ENCODE peak calls at places on chromosome 15, in eight cellular contexts. R is HCT116, B is mammary epithelial cell, Z is IMR-90, N is SK-N-SH, L is H9, A is PC-3, Q is GM23248. K is an unnamed sample. For H3K4me1, the result is how much of the 10 kb centered on the place peaks cover.

GRCh38 chr15:71294636-71295241 is 179.5 kb downstream of the THSD4 start:
- DNase-seq in L (no peak), A (peak), R (peak), Q (peak), Z (peak), B (peak), N (no peak), K (no peak)

GRCh38 chr15:79071901-79072300 is 18.7 kb downstream of the RASGRF1 start:
- DNase-seq in B (no peak), Q (peak), R (no peak), L (no peak), A (no peak), N (no peak), Z (no peak), K (no peak)

GRCh38 chr15:70473623-70474366 is 289.6 kb downstream of the UACA start:
- DNase-seq in N (no peak), L (no peak), A (no peak), Z (no peak), Q (peak), B (no peak), R (no peak), K (no peak)

GRCh38 chr15:37054336-37054735 is 46.0 kb downstream of the MEIS2 start:
- DNase-seq in N (no peak), Z (no peak), L (no peak), Q (no peak), A (no peak), B (no peak), R (no peak), K (no peak)

GRCh38 chr15:101092867-101093202 is 159.0 kb downstream of the CHSY1 start:
- DNase-seq in N (no peak), A (no peak), Z (no peak), B (no peak), R (no peak), L (no peak), Q (no peak), K (no peak)

GRCh38 chr15:70379938-70380337 is 282.2 kb upstream of the TLE3 start:
- DNase-seq in Z (no peak), A (no peak), R (no peak), Q (no peak), L (no peak), B (no peak), N (no peak), K (no peak)

GRCh38 chr15:62737551-62737950 is 305.0 kb upstream of the TPM1 start:
- DNase-seq in Z (no peak), L (no peak), Q (peak), R (no peak), B (peak), N (no peak), A (no peak), K (no peak)

GRCh38 chr15:78224024-78224413 is 10.3 kb downstream of the ACSBG1 start:
- DNase-seq in L (no peak), A (no peak), N (no peak), Z (no peak), B (no peak), Q (peak), R (no peak), K (no peak)

GRCh38 chr15:50562735-50563640 is 16.5 kb upstream of the USP50 start:
- DNase-seq in B (peak), L (no peak), N (no peak), Q (peak), Z (peak), A (no peak), R (no peak), K (no peak)

GRCh38 chr15:99167640-99168039 is 62.8 kb downstream of the SYNM start:
- DNase-seq in B (no peak), A (no peak), L (no peak), N (no peak), Z (no peak), Q (no peak), R (no peak), K (no peak)

GRCh38 chr15:52653451-52653964 is 25.7 kb downstream of the ATOSA start:
- DNase-seq in R (no peak), N (no peak), A (peak), Q (peak), B (peak), L (no peak), Z (peak), K (no peak)

GRCh38 chr15:85804481-85805165 is 9.9 kb upstream of the KLHL25 start:
- DNase-seq in Z (no peak), N (no peak), L (no peak), A (no peak), B (no peak), R (no peak), Q (no peak), K (no peak)

GRCh38 chr15:78930577-78931388 is 14.1 kb downstream of the CTSH start:
- DNase-seq in A (peak), L (no peak), Q (peak), B (peak), R (peak), Z (peak), N (peak), K (no peak)

GRCh38 chr15:97841558-97841957 is 118.9 kb upstream of the ARRDC4 start:
- DNase-seq in Z (no peak), L (no peak), R (no peak), A (no peak), B (no peak), N (no peak), Q (no peak), K (no peak)

DNA sequence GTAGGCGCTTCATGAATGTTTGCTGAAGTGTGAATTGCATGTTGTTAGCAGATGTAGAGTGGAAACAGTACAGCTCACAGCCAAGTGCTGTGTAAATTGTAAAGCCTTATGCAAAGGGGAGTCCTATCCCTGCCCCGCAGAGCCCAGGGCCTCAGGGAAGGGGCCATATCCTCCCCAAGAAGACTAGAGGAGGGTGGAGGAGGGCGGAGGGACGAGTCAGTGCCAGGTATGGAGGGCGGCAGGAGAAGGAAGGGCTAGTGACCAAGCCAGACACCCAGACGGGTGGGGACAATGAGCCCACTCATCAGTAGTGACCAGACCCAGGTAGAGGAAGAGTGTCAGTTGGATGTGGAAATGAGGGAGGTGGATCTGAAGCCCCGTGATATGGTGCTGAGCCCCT is 45.2 kb downstream of the ZNF710 start:
- DNase-seq in Q (no peak), B (no peak), N (no peak), Z (no peak), R (no peak), L (no peak), A (no peak), K (peak)
- H3K27ac ChIP-seq in Q (no peak), B (no peak), N (no peak), Z (no peak), R (no peak), L (no peak), A (no peak), K (peak)

GRCh38 chr15:63986185-63986680 is 60.1 kb downstream of the DAPK2 start:
- DNase-seq in L (no peak), Q (peak), R (no peak), Z (no peak), N (no peak), B (no peak), A (no peak), K (no peak)
- H3K4me1 ChIP-seq in L (under half), Q (under half), R (under half), Z (under half), N (under half), B (under half), A (under half), K (under half)

DNA sequence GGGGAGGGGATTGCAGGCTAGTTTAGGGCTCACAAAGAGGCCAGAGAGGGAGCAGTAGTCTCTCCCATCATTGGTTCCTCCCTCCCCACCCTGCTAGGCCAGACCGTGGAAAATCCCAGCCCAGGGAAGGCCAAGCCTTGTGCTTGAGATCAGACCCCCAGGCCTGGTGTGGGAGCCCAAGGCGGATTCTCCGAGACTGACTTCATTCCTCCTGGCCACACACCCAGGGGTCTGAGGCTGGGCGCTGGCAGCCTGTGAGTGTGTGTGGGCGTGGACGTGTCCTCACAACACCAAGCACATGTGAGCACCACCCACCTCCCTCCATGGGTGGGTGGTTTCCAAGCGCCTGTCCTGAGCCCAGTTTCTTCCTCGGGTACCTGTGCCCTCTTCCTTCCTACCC is 4.1 kb downstream of the LOXL1 start:
- DNase-seq in Q (peak), B (peak), N (no peak), Z (peak), R (no peak), A (no peak), L (no peak), K (peak)
- H3K9ac ChIP-seq in Q (peak), B (no peak), N (peak), Z (peak), R (no peak), A (no peak), L (no peak), K (no peak)

DNA sequence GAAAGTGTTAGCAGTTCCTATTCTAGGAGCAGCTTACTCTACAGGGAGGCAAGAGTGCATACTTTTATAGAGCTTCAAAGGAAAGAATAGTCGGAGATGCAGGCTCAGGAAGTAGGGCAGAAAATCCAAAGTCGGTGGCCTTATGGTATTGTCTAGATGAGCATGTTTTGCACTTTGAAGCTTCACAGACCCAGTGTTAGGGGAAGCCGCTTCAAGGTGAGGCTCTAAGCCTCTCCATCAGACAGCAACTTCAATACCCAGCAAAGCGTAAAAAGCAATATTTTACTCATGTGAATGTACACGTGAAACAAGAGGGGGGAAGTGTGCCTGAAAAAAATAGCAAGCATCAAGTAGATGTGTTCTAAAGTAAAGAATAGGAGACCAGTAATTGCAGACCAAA is 125.6 kb upstream of the RASGRP1 start:
- DNase-seq in N (no peak), A (no peak), Q (no peak), R (no peak), B (no peak), L (no peak), Z (no peak), K (no peak)
- H3K27ac ChIP-seq in N (no peak), A (no peak), Q (no peak), R (no peak), B (no peak), L (no peak), Z (no peak), K (peak)

DNA sequence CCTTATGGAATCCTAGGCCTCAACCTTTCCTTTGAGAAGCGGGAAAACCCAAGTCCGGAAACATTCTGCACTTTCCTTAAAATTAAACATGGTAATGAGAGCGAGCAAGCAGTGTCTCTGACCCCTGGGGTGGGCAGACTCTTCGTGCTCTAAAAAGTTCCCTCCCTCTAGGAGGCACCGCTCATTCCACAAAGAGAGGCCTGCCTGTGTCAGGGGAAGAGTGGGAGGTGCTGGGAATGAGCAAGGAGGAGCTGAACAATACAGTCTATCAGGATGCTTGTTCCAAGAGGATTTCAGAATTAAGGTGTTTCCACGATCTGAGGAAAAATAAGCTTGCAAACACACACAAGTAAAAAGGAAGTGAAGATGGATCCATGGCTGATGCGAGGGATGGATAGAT is 6.0 kb upstream of the RLBP1 start:
- DNase-seq in R (no peak), N (no peak), Z (no peak), B (no peak), A (no peak), Q (no peak), L (no peak), K (no peak)
- H3K4me1 ChIP-seq in R (under half), N (under half), Z (under half), B (under half), A (under half), Q (under half), L (under half), K (under half)

DNA sequence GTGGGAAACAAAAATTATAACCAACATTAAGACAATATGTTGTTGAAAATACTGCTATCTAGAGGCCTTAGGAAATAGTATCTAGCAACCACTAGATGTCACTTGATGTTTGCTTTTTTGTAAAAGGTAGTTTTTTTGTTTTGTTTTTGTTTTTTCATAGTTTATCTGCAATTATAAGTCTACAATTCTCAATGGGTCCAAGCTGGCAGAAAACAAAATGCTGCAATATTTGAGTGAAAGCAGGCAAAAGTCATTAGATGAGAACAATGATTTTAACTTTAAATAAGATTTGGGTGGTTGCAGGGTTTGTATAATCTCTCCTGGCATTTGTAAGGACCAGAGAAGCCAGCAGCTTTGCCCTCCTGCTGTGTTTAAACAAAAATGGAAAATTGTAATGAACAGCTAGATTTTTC is 27.0 kb downstream of the DUT start:
- DNase-seq in B (no peak), A (peak), R (peak), N (peak), L (no peak), Q (peak), Z (peak), K (no peak)
- H3K9ac ChIP-seq in B (no peak), A (peak), R (no peak), N (peak), L (no peak), Q (peak), Z (peak), K (no peak)

GRCh38 chr15:74595271-74595670 is 20.4 kb upstream of the CLK3 start:
- DNase-seq in Q (no peak), R (no peak), L (no peak), N (no peak), B (no peak), A (no peak), Z (no peak), K (peak)
- H3K27ac ChIP-seq in Q (no peak), R (no peak), L (no peak), N (no peak), B (no peak), A (no peak), Z (no peak), K (no peak)

DNA sequence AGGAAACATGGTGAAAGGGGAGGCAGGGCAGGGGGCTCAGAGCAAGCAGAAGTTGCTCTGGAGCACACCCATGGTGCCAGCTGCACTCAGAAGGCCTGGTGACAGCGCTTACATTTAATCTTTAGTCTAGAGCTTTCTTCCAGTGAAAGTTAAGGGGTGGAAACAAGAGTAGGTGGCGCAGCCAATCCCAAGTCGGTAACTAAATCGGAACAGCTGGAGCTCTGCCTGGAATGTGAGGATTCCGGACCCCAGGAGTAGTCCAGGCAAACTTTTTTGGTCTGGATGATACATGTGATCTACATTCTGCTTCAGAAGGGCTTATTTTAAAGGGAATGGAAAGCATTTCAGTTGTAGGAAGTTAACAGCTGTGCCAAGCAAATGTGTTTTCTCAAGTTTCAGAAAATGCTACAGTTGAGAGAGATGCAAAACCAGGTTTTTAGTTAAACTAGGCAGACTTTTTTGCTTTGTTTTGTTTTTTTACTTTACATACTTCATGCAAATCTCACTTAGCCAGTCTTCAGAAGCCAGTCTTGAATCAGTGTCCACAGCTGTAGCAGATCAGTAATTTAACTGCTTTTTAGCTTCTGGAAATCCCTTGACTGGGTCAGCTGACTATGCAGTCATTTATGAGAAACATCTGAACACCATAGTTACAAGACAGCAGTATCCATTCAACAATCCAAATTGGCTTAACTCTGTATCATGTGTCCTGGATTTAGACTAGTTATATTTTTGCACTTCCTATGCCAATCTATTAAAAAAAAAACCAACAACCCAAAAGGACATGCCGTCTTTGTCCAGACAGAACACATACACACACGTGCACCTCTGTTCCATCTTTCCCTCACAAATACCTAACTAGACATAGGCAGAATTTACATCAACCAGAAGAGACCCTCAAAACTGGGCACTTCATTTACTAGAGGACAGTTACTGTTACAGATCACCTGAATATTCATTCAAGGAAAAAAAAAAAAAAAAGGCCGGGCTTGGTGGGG is 33.2 kb downstream of the ZNF106 start:
- DNase-seq in Q (peak), Z (peak), B (peak), N (peak), R (no peak), A (no peak), L (peak), K (peak)
- H3K4me1 ChIP-seq in Q (under half), Z (under half), B (under half), N (under half), R (under half), A (under half), L (under half), K (under half)

DNA sequence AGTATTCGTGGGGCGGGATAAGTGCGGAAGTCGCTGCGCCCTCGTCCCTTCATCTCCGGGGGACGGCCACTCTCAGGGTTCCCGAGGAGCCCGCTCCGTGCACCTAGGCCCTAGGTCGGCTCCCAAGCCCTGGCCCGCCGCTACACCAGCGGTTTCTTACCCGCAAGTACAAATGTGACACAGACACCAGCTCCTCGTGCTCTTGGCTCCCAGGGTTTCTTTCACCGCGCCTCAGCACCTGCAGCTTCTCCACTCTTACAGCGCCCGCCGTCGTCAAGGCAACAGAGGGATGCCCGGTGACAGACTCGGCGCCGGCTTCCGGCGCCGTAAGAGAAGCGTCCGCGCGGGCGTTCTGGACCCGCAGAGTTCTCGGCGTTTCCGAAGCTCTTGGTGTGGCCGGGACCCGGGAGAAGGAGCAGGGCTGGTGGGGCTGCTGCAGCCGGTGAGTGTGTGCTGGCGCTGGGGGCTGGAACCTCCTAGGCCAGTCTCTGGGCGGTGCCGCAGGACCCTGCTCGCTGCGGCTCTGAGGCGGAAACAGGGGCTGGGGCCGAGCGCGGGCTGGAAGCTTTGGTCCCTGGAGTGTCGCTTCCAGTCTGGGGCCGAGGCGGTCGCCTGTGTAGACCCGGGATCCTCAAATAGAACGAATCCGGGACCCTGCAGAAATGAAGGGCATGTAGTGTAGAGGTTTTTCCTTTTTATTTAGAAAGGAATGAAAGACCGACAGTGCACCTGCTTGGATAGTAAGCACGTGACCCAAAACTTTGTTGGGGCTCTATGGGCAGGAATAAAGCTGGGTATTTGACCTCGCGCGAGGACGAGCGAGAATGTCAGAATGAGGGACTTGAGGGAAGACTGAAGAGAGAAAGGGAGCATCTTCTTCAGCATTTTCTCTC is 155.4 kb upstream of the GOLGA6L4 start:
- DNase-seq in R (no peak), A (no peak), L (peak), Q (peak), N (peak), B (no peak), Z (peak), K (peak)
- H3K9ac ChIP-seq in R (no peak), A (no peak), L (no peak), Q (no peak), N (peak), B (no peak), Z (no peak), K (no peak)

DNA sequence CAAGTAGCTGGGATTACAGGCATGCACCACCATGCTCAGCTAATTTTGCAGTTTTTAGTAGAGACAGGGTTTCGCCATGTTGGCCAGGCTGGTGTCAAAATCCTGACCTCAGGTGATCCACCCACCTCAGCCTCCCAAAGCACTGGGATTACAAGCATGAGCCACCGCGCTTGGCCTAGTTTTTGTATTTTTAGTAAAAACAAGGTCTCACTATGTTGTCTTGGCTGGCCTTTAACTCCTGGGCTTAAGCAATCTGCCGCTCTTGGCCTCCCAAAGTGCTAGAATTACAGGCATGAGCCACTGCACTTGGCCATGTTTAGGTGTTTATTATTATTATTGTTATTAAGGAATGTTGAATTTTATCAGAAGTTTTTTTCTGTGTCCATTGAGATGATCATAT is 14.7 kb downstream of the IL16 start:
- DNase-seq in A (no peak), B (no peak), R (no peak), Q (no peak), L (no peak), N (no peak), Z (no peak), K (no peak)
- H3K27ac ChIP-seq in A (no peak), B (no peak), R (no peak), Q (no peak), L (no peak), N (no peak), Z (no peak), K (no peak)

K was measured in kidney.